ENCODE peak calls at places on chromosomes 4 and X, in four cellular contexts. Y is activated naive CD8-positive, alpha-beta T cell treated with anti-CD3 and anti-CD28 coated beads, Interleukin-2, amount 10 ng/mL, durations not matched to agents 7 days and 5 days; P is GM04503; S is COR-L47. V is an unnamed sample.
A peak's percentile ranks its signal among the peaks of the same experiment; 100 is the strongest.

GRCh38 chr4:173367285-173367684 is 3.5 kb upstream of the SAP30 start:
- DNase-seq in Y (no peak), P (no peak), S (no peak), V (no peak)

GRCh38 chr4:1049591-1049905 is 38.1 kb downstream of the FGFRL1 start:
- DNase-seq in Y (no peak), P (no peak), S (no peak), V (no peak)

GRCh38 chr4:120318447-120318846 is 251.8 kb upstream of the MAD2L1 start:
- DNase-seq in Y (no peak), P (no peak), S (no peak), V (no peak)

GRCh38 chr4:129378346-129378745 is 282.4 kb downstream of the C4orf33 start:
- DNase-seq in Y (no peak), P (no peak), S (no peak), V (no peak)

GRCh38 chrX:51975360-51975759 is 81.9 kb downstream of the MAGED1 start:
- DNase-seq in Y (no peak), P (no peak), S (no peak), V (no peak)

GRCh38 chrX:21770631-21771321 is 12.9 kb upstream of the SMPX start:
- DNase-seq in Y (no peak), P (no peak), S (no peak), V (no peak)

GRCh38 chr4:72529144-72529822 is 39.7 kb downstream of the ADAMTS3 start:
- DNase-seq in Y (no peak), P (no peak), S (no peak), V (no peak)

GRCh38 chrX:46626566-46626965 is 53.0 kb downstream of the CHST7 start:
- DNase-seq in Y (no peak), P (no peak), S (no peak), V (no peak)

GRCh38 chrX:152819732-152820131 is 10.8 kb downstream of the CETN2 start:
- DNase-seq in Y (no peak), P (no peak), S (no peak), V (no peak)

GRCh38 chrX:3066555-3066954 is 25.3 kb downstream of the ARSF start:
- DNase-seq in Y (no peak), P (no peak), S (no peak), V (no peak)

GRCh38 chrX:350534-351321 is 32.1 kb upstream of the GTPBP6 start:
- DNase-seq in Y (no peak), P (no peak), S (no peak), V (no peak)

GRCh38 chrX:24838624-24839023 is 144.9 kb downstream of the POLA1 start:
- DNase-seq in Y (no peak), P (no peak), S (peak; percentile 1), V (no peak)

GRCh38 chr4:153025402-153025801 is 89.3 kb downstream of the FHDC1 start:
- DNase-seq in Y (no peak), P (no peak), S (no peak), V (no peak)

GRCh38 chr4:185839770-185840169 is 27.8 kb upstream of the SORBS2 start:
- DNase-seq in Y (no peak), P (no peak), S (no peak), V (no peak)

GRCh38 chr4:85555210-85555609 is 80.3 kb downstream of the ARHGAP24 start:
- DNase-seq in Y (no peak), P (no peak), S (no peak), V (no peak)

GRCh38 chrX:151722241-151722846 is 6.5 kb downstream of the FATE1 start:
- DNase-seq in Y (no peak), P (no peak), S (no peak), V (no peak)

GRCh38 chr4:169506903-169507302 is 105.5 kb downstream of the NEK1 start:
- DNase-seq in Y (no peak), P (no peak), S (no peak), V (no peak)

GRCh38 chrX:13119386-13119785 is 75.0 kb upstream of the FAM9C start:
- DNase-seq in Y (no peak), P (no peak), S (no peak), V (no peak)

GRCh38 chrX:55487143-55487542 is 2.5 kb downstream of the USP51 start:
- DNase-seq in Y (no peak), P (no peak), S (no peak), V (no peak)

GRCh38 chrX:24396236-24396929 is 35.9 kb downstream of the SUPT20HL1 start:
- DNase-seq in Y (no peak), P (peak; percentile 15), S (no peak), V (no peak)

GRCh38 chrX:9604111-9604907 is 139.5 kb downstream of the TBL1X start:
- DNase-seq in Y (no peak), P (no peak), S (no peak), V (no peak)

GRCh38 chrX:21382715-21383114 is 8.5 kb downstream of the CNKSR2 start:
- DNase-seq in Y (no peak), P (no peak), S (no peak), V (no peak)

GRCh38 chr4:5220028-5220427 is 168.7 kb downstream of the STK32B start:
- DNase-seq in Y (no peak), P (no peak), S (no peak), V (no peak)

GRCh38 chr4:1882850-1883271 is 11.7 kb downstream of the NSD2 start:
- DNase-seq in Y (no peak), P (no peak), S (no peak), V (no peak)

GRCh38 chr4:168415911-168416310 is 64.4 kb downstream of the DDX60L start:
- DNase-seq in Y (no peak), P (no peak), S (no peak), V (no peak)

GRCh38 chr4:86129546-86129945 is 230.3 kb downstream of the MAPK10 start:
- DNase-seq in Y (no peak), P (no peak), S (no peak), V (no peak)

GRCh38 chr4:89598602-89599001 is 238.4 kb downstream of the SNCA start:
- DNase-seq in Y (no peak), P (no peak), S (peak; percentile 18), V (no peak)

GRCh38 chr4:185709802-185710486 is 102.0 kb downstream of the SORBS2 start:
- DNase-seq in Y (no peak), P (no peak), S (no peak), V (no peak)

GRCh38 chr4:169201144-169202124 is 69.3 kb downstream of the SH3RF1 start:
- DNase-seq in Y (no peak), P (peak; percentile 27), S (no peak), V (no peak)

GRCh38 chr4:165656399-165656798 is 216.6 kb upstream of the TLL1 start:
- DNase-seq in Y (no peak), P (no peak), S (no peak), V (no peak)

GRCh38 chrX:96576358-96576757 is 108.3 kb upstream of the DIAPH2 start:
- DNase-seq in Y (no peak), P (no peak), S (no peak), V (no peak)

GRCh38 chrX:83185010-83185409 is 323.1 kb upstream of the POU3F4 start:
- DNase-seq in Y (no peak), P (no peak), S (no peak), V (no peak)

GRCh38 chrX:1444896-1445480 is 7.7 kb downstream of the ASMTL start:
- DNase-seq in Y (peak; percentile 9), P (no peak), S (no peak), V (no peak)

GRCh38 chr4:47647544-47647943 is 162.5 kb downstream of the ATP10D start:
- DNase-seq in Y (no peak), P (no peak), S (no peak), V (no peak)

V was measured in stimulated activated CD4-positive, alpha-beta T cell treated with anti-CD3 and anti-CD28 coated beads, Interleukin-12 subunit alpha, Interleukin-12 subunit beta, amount 100 ng/mL, for 48 hours.